ENCODE peak calls at places on chromosomes 2 and 18, in six cellular contexts. H is body of pancreas, F is neural progenitor cell, G is HL-60, L is stomach, Z is HCT116. V is an unnamed sample.

GRCh38 chr2:68710756-68711155 is 23.9 kb upstream of the ARHGAP25 start:
- DNase-seq in H (no peak), F (no peak), G (no peak), L (no peak), Z (no peak), V (no peak)

GRCh38 chr2:113157897-113158753 is 15.6 kb upstream of the PSD4 start:
- DNase-seq in H (no peak), F (no peak), G (no peak), L (no peak), Z (no peak), V (no peak)

GRCh38 chr18:11665146-11665545 is 23.9 kb upstream of the GNAL start:
- DNase-seq in H (no peak), F (no peak), G (no peak), L (no peak), Z (no peak), V (no peak)

GRCh38 chr2:49219741-49220140 is 65.4 kb upstream of the FSHR start:
- DNase-seq in H (no peak), F (no peak), G (no peak), L (no peak), Z (no peak), V (no peak)

GRCh38 chr2:220513573-220514288 is 886.3 kb downstream of the SLC4A3 start:
- DNase-seq in H (no peak), F (no peak), G (no peak), L (no peak), Z (no peak), V (no peak)

GRCh38 chr18:23311346-23312103 is 141.6 kb upstream of the RIOK3 start:
- DNase-seq in H (peak; percentile 26), F (no peak), G (no peak), L (no peak), Z (no peak), V (no peak)

GRCh38 chr18:79590191-79591039 is 89.2 kb upstream of the CTDP1 start:
- DNase-seq in H (no peak), F (no peak), G (no peak), L (no peak), Z (no peak), V (no peak)

GRCh38 chr2:168565112-168565511 is 109.0 kb downstream of the CERS6 start:
- DNase-seq in H (no peak), F (no peak), G (no peak), L (no peak), Z (no peak), V (no peak)

GRCh38 chr2:144381716-144382115 is 138.2 kb downstream of the ZEB2 start:
- DNase-seq in H (no peak), F (no peak), G (no peak), L (no peak), Z (no peak), V (no peak)

GRCh38 chr18:59200787-59201186 is 19.2 kb upstream of the GRP start:
- DNase-seq in H (no peak), F (no peak), G (no peak), L (no peak), Z (peak; percentile 7), V (no peak)

GRCh38 chr18:63819780-63820179 is 44.6 kb downstream of the SERPINB7 start:
- DNase-seq in H (no peak), F (no peak), G (no peak), L (no peak), Z (no peak), V (no peak)

GRCh38 chr18:63820694-63821093 is 45.5 kb downstream of the SERPINB7 start:
- DNase-seq in H (no peak), F (no peak), G (no peak), L (no peak), Z (no peak), V (no peak)

GRCh38 chr18:63818212-63818611 is 43.0 kb downstream of the SERPINB7 start:
- DNase-seq in H (no peak), F (no peak), G (no peak), L (no peak), Z (no peak), V (no peak)

DNA sequence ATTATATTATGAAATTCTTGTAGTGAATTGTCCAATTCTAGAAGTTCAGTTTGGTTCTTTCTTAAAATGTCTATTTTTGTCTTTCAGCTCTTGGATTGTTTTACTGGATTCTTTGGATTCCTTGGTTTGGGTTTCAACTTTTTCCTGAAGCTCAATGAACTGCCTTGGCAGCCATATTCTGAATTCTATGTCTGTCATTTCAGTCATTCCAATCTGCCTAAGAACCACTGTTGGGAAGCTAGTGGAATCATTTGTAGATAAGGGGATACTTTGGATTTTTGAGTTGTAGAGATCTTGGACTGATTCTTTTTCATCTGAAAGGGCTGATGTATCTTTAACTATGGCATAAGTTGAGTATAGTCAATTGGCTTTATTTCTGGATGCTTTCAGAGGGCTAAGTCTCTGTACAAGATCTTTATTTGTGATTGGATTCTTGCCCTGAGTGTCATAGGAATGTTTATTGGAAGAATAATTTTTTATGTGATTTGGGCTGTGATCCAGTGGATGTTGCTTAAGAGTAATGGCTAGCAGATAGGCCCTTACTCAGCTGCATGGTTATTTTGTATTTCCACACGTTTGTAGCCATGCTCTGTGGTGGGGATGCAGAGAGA is 42.3 kb downstream of the SERPINB7 start:
- DNase-seq in H (no peak), F (no peak), G (no peak), L (no peak), Z (no peak), V (no peak)
- H3K27ac ChIP-seq in H (no peak overlapping the region), F (no peak overlapping the region), G (no peak overlapping the region), L (no peak overlapping the region), Z (no peak overlapping the region), V (no peak overlapping the region)

DNA sequence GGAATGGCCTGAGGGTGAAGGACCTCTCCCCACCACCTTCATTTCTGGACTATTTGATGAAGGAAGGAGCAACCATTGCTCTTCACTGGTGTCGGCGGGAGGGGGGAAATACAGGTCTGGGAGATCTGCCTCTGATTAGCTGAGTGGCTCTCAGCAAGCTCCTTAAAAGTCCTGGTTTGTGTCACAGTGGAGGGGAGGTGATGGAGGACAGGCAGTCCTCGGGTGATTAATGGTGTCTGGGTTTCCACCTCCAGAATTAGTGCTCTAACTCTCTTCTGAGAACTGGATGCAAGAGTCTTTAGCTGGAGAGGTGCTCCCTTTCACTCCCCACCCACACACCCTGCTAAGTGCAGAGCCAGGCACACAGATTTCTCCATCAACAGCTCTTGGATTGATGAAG is 83.2 kb downstream of the TTC32 start:
- DNase-seq in H (no peak), F (no peak), G (no peak), L (no peak), Z (no peak), V (no peak)
- H3K27ac ChIP-seq in H (no peak overlapping the region), F (no peak overlapping the region), G (no peak overlapping the region), L (no peak overlapping the region), Z (no peak overlapping the region), V (no peak overlapping the region)

DNA sequence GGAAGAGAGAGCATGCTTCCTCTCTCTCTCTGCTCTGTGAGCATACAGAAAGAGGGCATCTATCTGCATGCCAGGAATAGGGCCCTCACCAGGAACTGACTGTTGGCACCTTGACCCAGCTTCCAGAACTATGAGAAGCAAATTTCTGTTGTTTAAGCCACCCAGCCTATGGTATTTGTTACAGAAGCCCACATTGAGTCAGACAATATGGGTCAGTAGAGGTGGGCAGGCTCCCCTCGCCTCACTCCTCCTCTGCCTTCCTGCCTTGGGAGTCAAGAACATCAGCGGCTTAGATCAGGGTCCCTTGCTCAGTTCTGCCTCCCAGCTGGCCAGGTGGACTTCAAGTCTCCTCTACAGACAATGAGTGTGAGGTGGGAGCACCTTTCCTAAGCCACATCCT is 92.3 kb downstream of the COPS8 start:
- DNase-seq in H (no peak), F (no peak), G (no peak), L (no peak), Z (no peak), V (no peak)
- H3K27ac ChIP-seq in H (no peak overlapping the region), F (no peak overlapping the region), G (no peak overlapping the region), L (no peak overlapping the region), Z (no peak overlapping the region), V (no peak overlapping the region)

DNA sequence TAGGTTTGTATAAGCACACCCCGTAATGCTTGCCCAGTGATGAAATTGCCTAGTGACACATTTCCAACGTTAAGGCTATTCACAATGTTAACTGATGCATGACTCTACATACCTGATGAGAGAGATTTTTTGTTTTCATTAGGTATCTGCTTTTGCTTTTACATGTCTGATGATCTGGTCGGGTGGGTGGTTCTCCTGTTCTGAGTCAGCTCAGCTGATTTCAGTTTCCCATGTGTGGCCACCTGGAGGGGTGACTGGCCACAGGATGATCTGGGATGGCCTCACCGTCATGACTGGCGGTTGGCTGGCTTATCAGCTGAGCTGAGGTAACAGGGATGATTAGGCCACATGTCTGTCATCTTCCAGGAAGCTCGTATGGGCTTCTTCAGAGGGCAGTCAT is 33.8 kb upstream of the ACYP2 start:
- DNase-seq in H (no peak), F (no peak), G (no peak), L (no peak), Z (no peak), V (no peak)
- H3K27ac ChIP-seq in H (no peak overlapping the region), F (no peak overlapping the region), G (no peak overlapping the region), L (no peak overlapping the region), Z (no peak overlapping the region), V (no peak overlapping the region)

V was measured in effector memory CD4-positive, alpha-beta T cell.